ENCODE peak calls at places on chromosomes 3 and 15, in six cellular contexts. V, N, E, P, K and O are unnamed samples.

GRCh38 chr3:30269751-30270445 is 336.5 kb upstream of the TGFBR2 start:
- DNase-seq in N (no peak), E (no peak), K (no peak), V (no peak), P (no peak), O (no peak)

GRCh38 chr15:75693501-75694240 is 19.0 kb downstream of the CSPG4 start:
- DNase-seq in P (no peak), N (no peak), E (no peak), V (no peak), K (no peak), O (no peak)

GRCh38 chr3:125121246-125122010 is 65.6 kb upstream of the HEG1 start:
- DNase-seq in P (peak), K (no peak), V (peak), N (no peak), E (no peak), O (no peak)

GRCh38 chr3:58487140-58487886 is 4.6 kb upstream of the KCTD6 start:
- DNase-seq in N (no peak), P (no peak), E (peak), V (no peak), K (no peak), O (no peak)

GRCh38 chr15:64851503-64851840 is 9.8 kb downstream of the PLEKHO2 start:
- DNase-seq in N (no peak), V (no peak), K (no peak), E (no peak), P (no peak), O (no peak)

GRCh38 chr15:83499476-83499875 is 52.3 kb downstream of the SH3GL3 start:
- DNase-seq in N (no peak), V (no peak), P (no peak), E (no peak), K (no peak), O (no peak)

GRCh38 chr3:149453140-149453805 is 21.2 kb upstream of the TM4SF4 start:
- DNase-seq in V (no peak), N (no peak), P (no peak), E (no peak), K (no peak), O (no peak)

GRCh38 chr3:133998691-133999241 is 31.0 kb downstream of the SLCO2A1 start:
- DNase-seq in N (no peak), P (no peak), K (no peak), V (no peak), E (no peak), O (no peak)

GRCh38 chr15:55357774-55358173 is 38.8 kb downstream of the PIGB start:
- DNase-seq in N (no peak), V (no peak), E (no peak), P (no peak), K (peak), O (no peak)

GRCh38 chr3:57512174-57512573 is 32.0 kb downstream of the DNAH12 start:
- DNase-seq in E (no peak), P (no peak), V (no peak), K (no peak), N (no peak), O (no peak)

GRCh38 chr3:17632401-17633100 is 109.9 kb downstream of the TBC1D5 start:
- DNase-seq in V (no peak), N (no peak), K (no peak), P (no peak), E (peak), O (no peak)
- TF ChIP-seq TAF1 in V (no peak), N (no peak), K (no peak), P (no peak), E (no peak), O (no peak)

DNA sequence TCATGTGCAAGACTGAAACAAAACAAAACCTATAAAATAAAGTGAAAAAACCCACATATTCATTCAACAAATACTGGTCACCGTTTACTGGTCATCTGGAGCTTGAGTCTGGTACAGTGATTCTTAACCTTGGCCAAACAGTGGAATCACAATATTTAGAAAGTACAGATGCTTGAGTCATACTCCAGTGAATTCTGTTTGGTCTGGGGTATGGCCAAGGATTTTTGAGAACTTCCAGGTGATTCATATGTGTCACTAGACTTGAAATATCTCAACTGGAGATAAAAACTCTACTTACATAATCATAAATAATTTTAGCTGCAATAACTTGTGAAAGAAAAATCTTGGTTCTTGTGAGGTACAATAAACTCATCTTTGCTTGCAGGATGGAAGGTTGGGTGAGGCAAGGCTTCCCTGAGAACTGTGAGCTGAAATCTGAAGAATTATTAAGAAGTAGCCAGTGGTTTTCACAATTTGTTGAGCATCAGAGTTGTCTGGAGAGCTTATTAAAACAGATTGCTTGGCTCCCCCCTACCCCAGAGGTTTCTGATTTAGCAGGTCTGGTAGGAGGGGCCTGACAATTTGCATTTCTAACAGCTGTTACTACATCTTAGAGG is 9.6 kb downstream of the NEK11 start:
- DNase-seq in N (no peak), P (no peak), E (no peak), K (no peak), V (no peak), O (no peak)
- TF ChIP-seq TAF1 in N (no peak), P (no peak), E (no peak), K (no peak), V (no peak), O (no peak)

GRCh38 chr3:64082917-64083587 is 59.8 kb upstream of the PSMD6 start:
- DNase-seq in V (no peak), P (no peak), N (no peak), E (no peak), K (no peak), O (no peak)
- TF ChIP-seq TAF1 in V (no peak), P (no peak), N (no peak), E (no peak), K (no peak), O (no peak)

GRCh38 chr15:78391781-78392180 is 46.2 kb upstream of the IREB2 start:
- DNase-seq in E (no peak), K (no peak), P (no peak), N (no peak), V (no peak), O (no peak)

GRCh38 chr15:78394981-78395619 is 42.9 kb upstream of the IREB2 start:
- DNase-seq in N (peak), K (no peak), P (no peak), V (no peak), E (no peak), O (no peak)

GRCh38 chr15:78390823-78391222 is 47.2 kb upstream of the IREB2 start:
- DNase-seq in E (no peak), N (no peak), V (no peak), K (no peak), P (no peak), O (no peak)

GRCh38 chr15:78392430-78392829 is 45.6 kb upstream of the IREB2 start:
- DNase-seq in V (no peak), E (no peak), N (no peak), K (peak), P (no peak), O (no peak)

DNA sequence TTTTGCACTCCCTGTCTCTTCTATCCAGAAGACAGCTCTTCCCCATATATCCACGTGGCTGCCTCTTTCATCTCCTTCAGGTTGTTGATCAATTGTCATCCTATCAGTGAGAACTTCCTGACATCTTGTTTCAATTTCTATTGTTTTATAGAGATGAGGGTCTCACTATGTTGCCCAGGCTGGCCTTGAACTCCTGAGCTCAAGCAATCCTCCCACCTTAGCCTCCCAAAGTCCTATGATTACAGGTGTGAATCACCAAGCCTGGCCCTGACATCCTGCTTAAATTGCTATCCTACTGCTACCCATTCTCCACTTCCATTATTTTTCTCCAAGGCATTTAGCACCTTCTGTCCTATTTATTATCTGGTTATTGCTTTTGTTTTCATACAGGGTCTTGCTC is 44.9 kb upstream of the IREB2 start:
- DNase-seq in N (no peak), P (no peak), V (no peak), K (no peak), E (no peak), O (no peak)
- TF ChIP-seq TAF1 in N (no peak), P (no peak), V (no peak), K (no peak), E (no peak), O (no peak)